ENCODE peak calls at places on chromosome 1, in nine cellular contexts. A is GM10248; T is heart right ventricle; K is ecto neural progenitor cell; O is NCI-H1930; C is foreskin fibroblast; P is RPMI8226; X is activated CD4-positive, CD25-positive, alpha-beta regulatory T cell; L is T-helper 2 cell. M is an unnamed sample.

GRCh38 chr1:232059726-232060360 is 433.3 kb downstream of the DISC1 start:
- DNase-seq in A (no peak), T (no peak), K (no peak), O (no peak), C (no peak), P (peak), X (no peak), L (no peak), M (no peak)

GRCh38 chr1:220516722-220517042 is 11.3 kb upstream of the MARK1 start:
- DNase-seq in A (no peak), T (no peak), K (no peak), O (no peak), C (no peak), P (no peak), X (no peak), L (no peak), M (no peak)

GRCh38 chr1:27621067-27621920 is 13.7 kb downstream of the FGR start:
- DNase-seq in A (no peak), T (no peak), K (no peak), O (no peak), C (no peak), P (no peak), X (no peak), L (no peak), M (no peak)

GRCh38 chr1:116231752-116232151 is 120.6 kb downstream of the MAB21L3 start:
- DNase-seq in A (no peak), T (no peak), K (no peak), O (no peak), C (no peak), P (no peak), X (no peak), L (no peak), M (no peak)

GRCh38 chr1:240027059-240027462 is 64.6 kb upstream of the FMN2 start:
- DNase-seq in A (peak), T (no peak), K (no peak), O (peak), C (peak), P (peak), X (no peak), L (no peak), M (peak)

GRCh38 chr1:241419986-241420385 is 63.0 kb upstream of the RGS7 start:
- DNase-seq in A (no peak), T (no peak), K (no peak), O (no peak), C (no peak), P (no peak), X (no peak), L (no peak), M (no peak)

GRCh38 chr1:149963358-149963757 is 26.7 kb upstream of the MTMR11 start:
- DNase-seq in A (no peak), T (no peak), K (no peak), O (no peak), C (no peak), P (no peak), X (no peak), L (no peak), M (no peak)

GRCh38 chr1:183580281-183580682 is 10.0 kb downstream of the NCF2 start:
- DNase-seq in A (peak), T (peak), K (no peak), O (no peak), C (peak), P (no peak), X (no peak), L (no peak), M (peak)